ENCODE peak calls at places on chromosomes 3 and 15, in six cellular contexts. T is neural progenitor cell, Q is A549, Y is MM.1S, F is GM23248, O is PC-3. N is an unnamed sample.
A peak's percentile ranks its signal among the peaks of the same experiment; 100 is the strongest.

GRCh38 chr3:83842511-83842910 is 1116.3 kb upstream of the CADM2 start:
- DNase-seq in Q (no peak), Y (no peak), F (no peak), T (no peak), O (no peak), N (no peak)

GRCh38 chr15:72203507-72203837 is 5.9 kb upstream of the GRAMD2A start:
- DNase-seq in T (no peak), O (no peak), F (peak; percentile 94), Y (no peak), Q (no peak), N (no peak)

GRCh38 chr3:95215437-95215836 is 1152.6 kb downstream of the NSUN3 start:
- DNase-seq in T (no peak), Y (no peak), O (no peak), Q (no peak), F (no peak), N (no peak)

GRCh38 chr3:172181936-172182708 is 142.7 kb downstream of the FNDC3B start:
- DNase-seq in F (peak; percentile 73), T (no peak), Y (no peak), O (peak; percentile 44), Q (no peak), N (no peak)

GRCh38 chr3:77411990-77412389 is 372.1 kb downstream of the ROBO2 start:
- DNase-seq in Y (no peak), Q (no peak), F (peak; percentile 68), T (no peak), O (peak; percentile 50), N (no peak)

GRCh38 chr3:29515451-29515850 is 234.6 kb downstream of the RBMS3 start:
- DNase-seq in O (peak; percentile 67), T (no peak), Q (no peak), F (peak; percentile 68), Y (peak; percentile 33), N (no peak)

GRCh38 chr15:57403532-57403931 is 27.2 kb downstream of the CGNL1 start:
- DNase-seq in Y (no peak), T (no peak), F (no peak), Q (no peak), O (no peak), N (no peak)

GRCh38 chr3:191987951-191988350 is 527.0 kb downstream of the PYDC2 start:
- DNase-seq in O (no peak), F (no peak), T (no peak), Q (no peak), Y (no peak), N (no peak)

GRCh38 chr3:50616770-50617095 is 218 bp upstream of the MAPKAPK3 start:
- DNase-seq in O (peak; percentile 94), Q (peak; percentile 83), F (peak; percentile 95), T (peak; percentile 96), Y (peak; percentile 93), N (peak; percentile 89)

GRCh38 chr3:134699721-134700120 is 48.9 kb upstream of the KY start:
- DNase-seq in Y (no peak), T (no peak), O (no peak), Q (no peak), F (peak; percentile 44), N (no peak)

GRCh38 chr3:194671511-194671899 is 486 bp downstream of the LSG1 start:
- DNase-seq in T (peak; percentile 40), Y (peak; percentile 72), Q (peak; percentile 43), O (peak; percentile 66), F (peak; percentile 74), N (no peak)

GRCh38 chr3:42290966-42291714 is 25.2 kb upstream of the CCK start:
- DNase-seq in T (no peak), F (no peak), O (no peak), Y (peak; percentile 69), Q (no peak), N (no peak)

GRCh38 chr15:29183071-29183831 is 86.4 kb downstream of the NSMCE3 start:
- DNase-seq in Q (no peak), T (no peak), F (peak; percentile 19), Y (no peak), O (peak; percentile 75), N (no peak)

GRCh38 chr3:88219138-88219792 is 69.5 kb downstream of the C3orf38 start:
- DNase-seq in T (peak; percentile 87), Q (peak; percentile 7), Y (peak; percentile 75), O (peak; percentile 76), F (peak; percentile 75), N (no peak)

DNA sequence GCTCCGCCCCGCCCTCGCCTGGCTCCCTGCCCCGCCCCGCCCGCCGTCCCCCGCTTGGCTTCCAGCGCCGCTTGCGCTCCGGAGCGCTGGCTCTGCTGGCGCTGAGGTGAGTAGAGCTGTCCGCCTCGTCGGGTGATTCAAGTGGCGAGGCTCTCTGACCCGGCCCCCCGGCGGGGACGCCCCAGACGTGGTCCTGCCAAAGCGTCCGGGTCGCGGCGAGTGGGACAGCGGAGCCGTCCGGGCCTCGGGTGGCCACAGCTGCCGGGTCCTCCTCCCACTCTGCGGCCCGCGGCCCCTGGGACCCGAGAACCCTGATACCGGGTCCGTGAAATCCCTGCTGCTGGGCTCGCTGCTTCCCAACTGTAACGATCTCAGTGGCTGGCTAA is at the start of gene LRRC28:
- DNase-seq in Y (no peak), F (no peak), O (no peak), T (no peak), Q (no peak), N (no peak)
- H3K4me1 ChIP-seq in Y (peaks cover 13% of the 10 kb centered on the region), F (peaks cover 36% of the 10 kb centered on the region), O (peaks cover 38% of the 10 kb centered on the region), T (peaks cover 15% of the 10 kb centered on the region), Q (peaks cover 15% of the 10 kb centered on the region), N (peaks cover 2% of the 10 kb centered on the region)

GRCh38 chr3:177089901-177090300 is 107.4 kb downstream of the TBL1XR1 start:
- DNase-seq in F (no peak), Y (no peak), O (no peak), T (no peak), Q (no peak), N (no peak)
- H3K4me2 ChIP-seq in F (no peak overlapping the region), Y (no peak overlapping the region), O (no peak overlapping the region), T (peak overlapping the region; percentile 6), Q (no peak overlapping the region), N (no peak overlapping the region)

DNA sequence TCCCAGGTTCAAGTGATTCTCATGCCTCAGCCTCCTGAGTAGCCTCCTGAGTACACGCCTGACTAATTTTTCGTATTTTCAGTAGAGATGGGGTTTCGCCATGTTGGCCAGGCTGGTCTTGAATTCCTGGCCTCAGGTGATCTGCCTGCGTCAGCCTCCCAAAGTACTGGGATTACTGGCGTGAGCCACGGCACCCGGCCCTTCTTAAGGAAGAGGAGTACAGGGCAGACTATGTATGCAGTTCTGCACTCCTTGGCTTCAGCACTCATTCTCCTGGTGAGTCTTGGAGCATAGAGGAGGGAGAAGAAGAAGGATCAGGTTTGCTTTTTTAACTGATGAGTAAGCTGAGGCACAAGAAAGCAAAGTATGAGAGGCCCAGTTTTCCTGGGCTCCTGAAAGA is 99.8 kb upstream of the HACD2 start:
- DNase-seq in T (no peak), F (no peak), O (no peak), Q (no peak), Y (no peak), N (no peak)
- H3K4me1 ChIP-seq in T (peaks cover 15% of the 10 kb centered on the region), F (peaks cover 22% of the 10 kb centered on the region), O (peaks cover 14% of the 10 kb centered on the region), Q (peaks cover 24% of the 10 kb centered on the region), Y (no peaks in the 10 kb centered on the region), N (peaks cover 31% of the 10 kb centered on the region)

GRCh38 chr15:80173022-80173759 is 20.4 kb downstream of the FAH start:
- DNase-seq in Q (peak; percentile 74), T (peak; percentile 81), O (peak; percentile 74), Y (peak; percentile 58), F (peak; percentile 65), N (peak; percentile 90)
- H3K4me2 ChIP-seq in Q (no peak overlapping the region), T (no peak overlapping the region), O (no peak overlapping the region), Y (no peak overlapping the region), F (no peak overlapping the region), N (no peak overlapping the region)

N was measured in trophoblast cell.